ENCODE peak calls at places on chromosomes 4 and X, in four cellular contexts. L is dermis blood vessel endothelial cell, T is Ammon's horn, S is KG1. U is an unnamed sample.

GRCh38 chrX:53280316-53280702 is 1.1 kb downstream of the IQSEC2 start:
- DNase-seq in L (no peak), T (no peak), S (no peak), U (no peak)

GRCh38 chr4:8235224-8235623 is 34.3 kb upstream of the HTRA3 start:
- DNase-seq in L (no peak), T (no peak), S (no peak), U (no peak)

GRCh38 chr4:17578482-17578891 is 1.5 kb downstream of the LAP3 start:
- DNase-seq in L (peak), T (no peak), S (peak), U (no peak)

GRCh38 chrX:116135277-116135676 is 35.3 kb upstream of the AGTR2 start:
- DNase-seq in L (no peak), T (no peak), S (no peak), U (no peak)

GRCh38 chr4:120921456-120922389 is 803 bp downstream of the PRDM5 start:
- DNase-seq in L (peak), T (peak), S (no peak), U (peak)

GRCh38 chr4:41709844-41710481 is 38.6 kb downstream of the PHOX2B start:
- DNase-seq in L (no peak), T (no peak), S (no peak), U (peak)

GRCh38 chr4:98706200-98706813 is 47.9 kb upstream of the TSPAN5 start:
- DNase-seq in L (no peak), T (no peak), S (no peak), U (no peak)

GRCh38 chr4:173522874-173523395 is 7.1 kb downstream of the HAND2 start:
- DNase-seq in L (no peak), T (no peak), S (no peak), U (no peak)

GRCh38 chrX:29726811-29727210 is 488.6 kb upstream of the MAGEB2 start:
- DNase-seq in L (no peak), T (peak), S (no peak), U (no peak)

GRCh38 chr4:136369073-136369472 is 1163.2 kb downstream of the PCDH18 start:
- DNase-seq in L (peak), T (no peak), S (no peak), U (no peak)

GRCh38 chr4:24793219-24794005 is 2.0 kb upstream of the SOD3 start:
- DNase-seq in L (peak), T (peak), S (no peak), U (no peak)

GRCh38 chr4:153728660-153729059 is 31.2 kb downstream of the RNF175 start:
- DNase-seq in L (no peak), T (no peak), S (no peak), U (no peak)

GRCh38 chr4:184097240-184097619 is 120.4 kb downstream of the ENPP6 start:
- DNase-seq in L (peak), T (peak), S (no peak), U (no peak)